ENCODE peak calls at places on chromosomes 1 and 21, in eight cellular contexts. One of them, this sample, is unnamed.

GRCh38 chr1:20787775-20788488 is 825 bp upstream of the HP1BP3 start:
- DNase-seq in H1: no peak
- DNase-seq in stimulated activated CD8-positive, alpha-beta memory T cell treated with anti-CD3 and anti-CD28 coated beads, Interleukin-4, amount 100 ng/mL, for 1 hour: no peak
- DNase-seq in GM10248: no peak
- DNase-seq in fibroblast of villous mesenchyme: peak
- DNase-seq in chondrocyte: no peak
- DNase-seq in AG09309: peak
- DNase-seq in epithelial cell of esophagus: peak
- DNase-seq in this sample: peak

GRCh38 chr1:170670751-170671628 is 7.1 kb downstream of the PRRX1 start:
- DNase-seq in stimulated activated CD8-positive, alpha-beta memory T cell treated with anti-CD3 and anti-CD28 coated beads, Interleukin-4, amount 100 ng/mL, for 1 hour: no peak
- DNase-seq in chondrocyte: no peak
- DNase-seq in epithelial cell of esophagus: peak
- DNase-seq in fibroblast of villous mesenchyme: peak
- DNase-seq in H1: peak
- DNase-seq in AG09309: no peak
- DNase-seq in GM10248: no peak
- DNase-seq in this sample: no peak

GRCh38 chr1:31683997-31684396 is 19.8 kb downstream of the COL16A1 start:
- DNase-seq in epithelial cell of esophagus: no peak
- DNase-seq in fibroblast of villous mesenchyme: no peak
- DNase-seq in chondrocyte: no peak
- DNase-seq in H1: peak
- DNase-seq in GM10248: no peak
- DNase-seq in AG09309: no peak
- DNase-seq in stimulated activated CD8-positive, alpha-beta memory T cell treated with anti-CD3 and anti-CD28 coated beads, Interleukin-4, amount 100 ng/mL, for 1 hour: no peak
- DNase-seq in this sample: peak

GRCh38 chr1:109300650-109301151 is 6.1 kb downstream of the MYBPHL start:
- DNase-seq in GM10248: no peak
- DNase-seq in H1: no peak
- DNase-seq in fibroblast of villous mesenchyme: no peak
- DNase-seq in chondrocyte: no peak
- DNase-seq in epithelial cell of esophagus: no peak
- DNase-seq in stimulated activated CD8-positive, alpha-beta memory T cell treated with anti-CD3 and anti-CD28 coated beads, Interleukin-4, amount 100 ng/mL, for 1 hour: no peak
- DNase-seq in AG09309: no peak
- DNase-seq in this sample: no peak

GRCh38 chr1:195663549-195664280 is 944.5 kb downstream of the KCNT2 start:
- DNase-seq in AG09309: peak
- DNase-seq in H1: no peak
- DNase-seq in chondrocyte: no peak
- DNase-seq in stimulated activated CD8-positive, alpha-beta memory T cell treated with anti-CD3 and anti-CD28 coated beads, Interleukin-4, amount 100 ng/mL, for 1 hour: no peak
- DNase-seq in fibroblast of villous mesenchyme: peak
- DNase-seq in epithelial cell of esophagus: peak
- DNase-seq in GM10248: no peak
- DNase-seq in this sample: peak

GRCh38 chr1:117654485-117655219 is 48.8 kb downstream of the TENT5C start:
- DNase-seq in stimulated activated CD8-positive, alpha-beta memory T cell treated with anti-CD3 and anti-CD28 coated beads, Interleukin-4, amount 100 ng/mL, for 1 hour: no peak
- DNase-seq in chondrocyte: no peak
- DNase-seq in epithelial cell of esophagus: peak
- DNase-seq in fibroblast of villous mesenchyme: no peak
- DNase-seq in AG09309: no peak
- DNase-seq in H1: no peak
- DNase-seq in GM10248: peak
- DNase-seq in this sample: peak

GRCh38 chr1:207084701-207085180 is 3.9 kb upstream of the C4BPB start:
- DNase-seq in fibroblast of villous mesenchyme: peak
- DNase-seq in AG09309: no peak
- DNase-seq in stimulated activated CD8-positive, alpha-beta memory T cell treated with anti-CD3 and anti-CD28 coated beads, Interleukin-4, amount 100 ng/mL, for 1 hour: peak
- DNase-seq in H1: peak
- DNase-seq in GM10248: peak
- DNase-seq in chondrocyte: no peak
- DNase-seq in epithelial cell of esophagus: peak
- DNase-seq in this sample: peak

GRCh38 chr1:53582211-53583020 is 123.2 kb downstream of the DMRTB1 start:
- DNase-seq in AG09309: no peak
- DNase-seq in H1: no peak
- DNase-seq in GM10248: no peak
- DNase-seq in chondrocyte: peak
- DNase-seq in stimulated activated CD8-positive, alpha-beta memory T cell treated with anti-CD3 and anti-CD28 coated beads, Interleukin-4, amount 100 ng/mL, for 1 hour: no peak
- DNase-seq in fibroblast of villous mesenchyme: no peak
- DNase-seq in epithelial cell of esophagus: no peak
- DNase-seq in this sample: no peak

GRCh38 chr1:245356891-245357585 is 202.3 kb downstream of the KIF26B start:
- DNase-seq in AG09309: no peak
- DNase-seq in H1: no peak
- DNase-seq in epithelial cell of esophagus: no peak
- DNase-seq in GM10248: no peak
- DNase-seq in fibroblast of villous mesenchyme: no peak
- DNase-seq in chondrocyte: no peak
- DNase-seq in stimulated activated CD8-positive, alpha-beta memory T cell treated with anti-CD3 and anti-CD28 coated beads, Interleukin-4, amount 100 ng/mL, for 1 hour: no peak
- DNase-seq in this sample: no peak

GRCh38 chr1:14778882-14779594 is 180.6 kb downstream of the KAZN start:
- DNase-seq in AG09309: no peak
- DNase-seq in epithelial cell of esophagus: peak
- DNase-seq in fibroblast of villous mesenchyme: peak
- DNase-seq in stimulated activated CD8-positive, alpha-beta memory T cell treated with anti-CD3 and anti-CD28 coated beads, Interleukin-4, amount 100 ng/mL, for 1 hour: no peak
- DNase-seq in GM10248: peak
- DNase-seq in chondrocyte: no peak
- DNase-seq in H1: peak
- DNase-seq in this sample: peak

GRCh38 chr21:40447016-40447415 is 399.9 kb downstream of the DSCAM start:
- DNase-seq in AG09309: no peak
- DNase-seq in fibroblast of villous mesenchyme: no peak
- DNase-seq in H1: no peak
- DNase-seq in epithelial cell of esophagus: no peak
- DNase-seq in GM10248: no peak
- DNase-seq in chondrocyte: no peak
- DNase-seq in stimulated activated CD8-positive, alpha-beta memory T cell treated with anti-CD3 and anti-CD28 coated beads, Interleukin-4, amount 100 ng/mL, for 1 hour: no peak
- DNase-seq in this sample: no peak

GRCh38 chr1:30966690-30967369 is 58.3 kb upstream of the SDC3 start:
- DNase-seq in H1: no peak
- DNase-seq in epithelial cell of esophagus: peak
- DNase-seq in GM10248: no peak
- DNase-seq in stimulated activated CD8-positive, alpha-beta memory T cell treated with anti-CD3 and anti-CD28 coated beads, Interleukin-4, amount 100 ng/mL, for 1 hour: no peak
- DNase-seq in chondrocyte: no peak
- DNase-seq in fibroblast of villous mesenchyme: peak
- DNase-seq in AG09309: no peak
- DNase-seq in this sample: peak

GRCh38 chr1:206768472-206769330 is 1.9 kb upstream of the IL19 start:
- DNase-seq in GM10248: no peak
- DNase-seq in chondrocyte: no peak
- DNase-seq in H1: no peak
- DNase-seq in epithelial cell of esophagus: no peak
- DNase-seq in AG09309: no peak
- DNase-seq in fibroblast of villous mesenchyme: no peak
- DNase-seq in stimulated activated CD8-positive, alpha-beta memory T cell treated with anti-CD3 and anti-CD28 coated beads, Interleukin-4, amount 100 ng/mL, for 1 hour: no peak
- DNase-seq in this sample: no peak

GRCh38 chr1:56434659-56435202 is 144.6 kb downstream of the PLPP3 start:
- DNase-seq in GM10248: no peak
- DNase-seq in chondrocyte: no peak
- DNase-seq in epithelial cell of esophagus: no peak
- DNase-seq in stimulated activated CD8-positive, alpha-beta memory T cell treated with anti-CD3 and anti-CD28 coated beads, Interleukin-4, amount 100 ng/mL, for 1 hour: no peak
- DNase-seq in fibroblast of villous mesenchyme: no peak
- DNase-seq in AG09309: no peak
- DNase-seq in H1: no peak
- DNase-seq in this sample: no peak

GRCh38 chr1:244381887-244382565 is 69.7 kb downstream of the ADSS2 start:
- DNase-seq in fibroblast of villous mesenchyme: peak
- DNase-seq in stimulated activated CD8-positive, alpha-beta memory T cell treated with anti-CD3 and anti-CD28 coated beads, Interleukin-4, amount 100 ng/mL, for 1 hour: no peak
- DNase-seq in epithelial cell of esophagus: peak
- DNase-seq in GM10248: no peak
- DNase-seq in chondrocyte: no peak
- DNase-seq in AG09309: peak
- DNase-seq in H1: no peak
- DNase-seq in this sample: peak

GRCh38 chr1:200486634-200487033 is 76.8 kb upstream of the ZNF281 start:
- DNase-seq in epithelial cell of esophagus: no peak
- DNase-seq in H1: no peak
- DNase-seq in GM10248: no peak
- DNase-seq in fibroblast of villous mesenchyme: no peak
- DNase-seq in AG09309: no peak
- DNase-seq in stimulated activated CD8-positive, alpha-beta memory T cell treated with anti-CD3 and anti-CD28 coated beads, Interleukin-4, amount 100 ng/mL, for 1 hour: no peak
- DNase-seq in chondrocyte: no peak
- DNase-seq in this sample: no peak

GRCh38 chr1:244273845-244274619 is 177.7 kb downstream of the ADSS2 start:
- DNase-seq in chondrocyte: peak
- DNase-seq in AG09309: peak
- DNase-seq in stimulated activated CD8-positive, alpha-beta memory T cell treated with anti-CD3 and anti-CD28 coated beads, Interleukin-4, amount 100 ng/mL, for 1 hour: no peak
- DNase-seq in GM10248: no peak
- DNase-seq in fibroblast of villous mesenchyme: peak
- DNase-seq in H1: no peak
- DNase-seq in epithelial cell of esophagus: peak
- DNase-seq in this sample: peak

GRCh38 chr1:47189844-47190562 is at the start of gene PDZK1IP1:
- DNase-seq in fibroblast of villous mesenchyme: peak
- DNase-seq in GM10248: no peak
- DNase-seq in chondrocyte: no peak
- DNase-seq in stimulated activated CD8-positive, alpha-beta memory T cell treated with anti-CD3 and anti-CD28 coated beads, Interleukin-4, amount 100 ng/mL, for 1 hour: no peak
- DNase-seq in AG09309: no peak
- DNase-seq in epithelial cell of esophagus: peak
- DNase-seq in H1: peak
- DNase-seq in this sample: no peak

GRCh38 chr1:157113631-157114030 is 14.0 kb upstream of the ETV3L start:
- DNase-seq in AG09309: no peak
- DNase-seq in GM10248: no peak
- DNase-seq in H1: no peak
- DNase-seq in fibroblast of villous mesenchyme: no peak
- DNase-seq in stimulated activated CD8-positive, alpha-beta memory T cell treated with anti-CD3 and anti-CD28 coated beads, Interleukin-4, amount 100 ng/mL, for 1 hour: no peak
- DNase-seq in epithelial cell of esophagus: no peak
- DNase-seq in chondrocyte: peak
- DNase-seq in this sample: no peak

GRCh38 chr1:169676001-169676400 is 35.4 kb downstream of the SELL start:
- DNase-seq in chondrocyte: no peak
- DNase-seq in GM10248: no peak
- DNase-seq in AG09309: peak
- DNase-seq in epithelial cell of esophagus: peak
- DNase-seq in H1: no peak
- DNase-seq in fibroblast of villous mesenchyme: peak
- DNase-seq in stimulated activated CD8-positive, alpha-beta memory T cell treated with anti-CD3 and anti-CD28 coated beads, Interleukin-4, amount 100 ng/mL, for 1 hour: no peak
- DNase-seq in this sample: peak

GRCh38 chr1:158930504-158930903 is 848 bp upstream of the PYHIN1 start:
- DNase-seq in fibroblast of villous mesenchyme: no peak
- DNase-seq in H1: no peak
- DNase-seq in GM10248: no peak
- DNase-seq in stimulated activated CD8-positive, alpha-beta memory T cell treated with anti-CD3 and anti-CD28 coated beads, Interleukin-4, amount 100 ng/mL, for 1 hour: peak
- DNase-seq in epithelial cell of esophagus: no peak
- DNase-seq in chondrocyte: no peak
- DNase-seq in AG09309: no peak
- DNase-seq in this sample: no peak

This sample was measured in PC-3.